ENCODE peak calls at places on chromosomes 11 and 22, in seven cellular contexts. One of them, this sample, is unnamed.

GRCh38 chr11:62128835-62129234 is 5.0 kb downstream of the INCENP start:
- DNase-seq in MM.1S: no peak
- DNase-seq in neural progenitor cell: no peak
- DNase-seq in PC-3: no peak
- DNase-seq in HCT116: no peak
- DNase-seq in OCI-LY7: no peak
- DNase-seq in hepatocyte: no peak
- DNase-seq in this sample: no peak

GRCh38 chr22:43377486-43377995 is 34.3 kb upstream of the MPPED1 start:
- DNase-seq in MM.1S: no peak
- DNase-seq in neural progenitor cell: no peak
- DNase-seq in PC-3: no peak
- DNase-seq in HCT116: no peak
- DNase-seq in OCI-LY7: no peak
- DNase-seq in hepatocyte: no peak
- DNase-seq in this sample: no peak

GRCh38 chr11:44014968-44015623 is 32.7 kb upstream of the ACCSL start:
- DNase-seq in MM.1S: no peak
- DNase-seq in neural progenitor cell: no peak
- DNase-seq in PC-3: no peak
- DNase-seq in HCT116: no peak
- DNase-seq in OCI-LY7: no peak
- DNase-seq in hepatocyte: no peak
- DNase-seq in this sample: no peak

GRCh38 chr11:3669742-3670183 is 1.4 kb downstream of the CHRNA10 start:
- DNase-seq in MM.1S: no peak
- DNase-seq in neural progenitor cell: no peak
- DNase-seq in PC-3: no peak
- DNase-seq in HCT116: no peak
- DNase-seq in OCI-LY7: no peak
- DNase-seq in hepatocyte: no peak
- DNase-seq in this sample: no peak

GRCh38 chr11:48025293-48025982 is 45.1 kb downstream of the PTPRJ start:
- DNase-seq in MM.1S: no peak
- DNase-seq in neural progenitor cell: peak
- DNase-seq in PC-3: no peak
- DNase-seq in HCT116: no peak
- DNase-seq in OCI-LY7: peak
- DNase-seq in hepatocyte: no peak
- DNase-seq in this sample: no peak

GRCh38 chr22:23418159-23418788 is 161.8 kb downstream of the IGLL1 start:
- DNase-seq in MM.1S: no peak
- DNase-seq in neural progenitor cell: peak
- DNase-seq in PC-3: no peak
- DNase-seq in HCT116: no peak
- DNase-seq in OCI-LY7: no peak
- DNase-seq in hepatocyte: no peak
- DNase-seq in this sample: no peak

GRCh38 chr11:24574461-24574860 is 77.6 kb downstream of the LUZP2 start:
- DNase-seq in MM.1S: no peak
- DNase-seq in neural progenitor cell: no peak
- DNase-seq in PC-3: no peak
- DNase-seq in HCT116: no peak
- DNase-seq in OCI-LY7: no peak
- DNase-seq in hepatocyte: no peak
- DNase-seq in this sample: no peak

GRCh38 chr22:47049078-47049609 is 286.7 kb downstream of the TBC1D22A start:
- DNase-seq in MM.1S: no peak
- DNase-seq in neural progenitor cell: no peak
- DNase-seq in PC-3: no peak
- DNase-seq in HCT116: no peak
- DNase-seq in OCI-LY7: no peak
- DNase-seq in hepatocyte: no peak
- DNase-seq in this sample: no peak

GRCh38 chr11:69356703-69357457 is 62.9 kb downstream of the MYEOV start:
- DNase-seq in MM.1S: no peak
- DNase-seq in neural progenitor cell: no peak
- DNase-seq in PC-3: no peak
- DNase-seq in HCT116: no peak
- DNase-seq in OCI-LY7: no peak
- DNase-seq in hepatocyte: no peak
- DNase-seq in this sample: no peak

GRCh38 chr11:73192272-73192671 is 25.8 kb upstream of the P2RY2 start:
- DNase-seq in MM.1S: no peak
- DNase-seq in neural progenitor cell: no peak
- DNase-seq in PC-3: peak
- DNase-seq in HCT116: peak
- DNase-seq in OCI-LY7: no peak
- DNase-seq in hepatocyte: no peak
- DNase-seq in this sample: no peak

GRCh38 chr11:130209128-130209932 is 49.7 kb downstream of the ST14 start:
- DNase-seq in MM.1S: no peak
- DNase-seq in neural progenitor cell: no peak
- DNase-seq in PC-3: no peak
- DNase-seq in HCT116: no peak
- DNase-seq in OCI-LY7: no peak
- DNase-seq in hepatocyte: no peak
- DNase-seq in this sample: no peak

GRCh38 chr22:38820021-38820420 is 23.8 kb downstream of the NPTXR start:
- DNase-seq in MM.1S: no peak
- DNase-seq in neural progenitor cell: no peak
- DNase-seq in PC-3: no peak
- DNase-seq in HCT116: no peak
- DNase-seq in OCI-LY7: no peak
- DNase-seq in hepatocyte: no peak
- DNase-seq in this sample: peak

GRCh38 chr22:37619991-37620390 is 11.4 kb downstream of the GGA1 start:
- DNase-seq in MM.1S: no peak
- DNase-seq in neural progenitor cell: no peak
- DNase-seq in PC-3: no peak
- DNase-seq in HCT116: no peak
- DNase-seq in OCI-LY7: no peak
- DNase-seq in hepatocyte: no peak
- DNase-seq in this sample: no peak

GRCh38 chr22:48959496-48959895 is 868.2 kb downstream of the BRD1 start:
- DNase-seq in MM.1S: no peak
- DNase-seq in neural progenitor cell: no peak
- DNase-seq in PC-3: no peak
- DNase-seq in HCT116: no peak
- DNase-seq in OCI-LY7: no peak
- DNase-seq in hepatocyte: no peak
- DNase-seq in this sample: no peak

GRCh38 chr11:9643751-9644150 is 20.1 kb upstream of the SWAP70 start:
- DNase-seq in MM.1S: no peak
- DNase-seq in neural progenitor cell: no peak
- DNase-seq in PC-3: no peak
- DNase-seq in HCT116: no peak
- DNase-seq in OCI-LY7: no peak
- DNase-seq in hepatocyte: no peak
- DNase-seq in this sample: no peak

GRCh38 chr22:48391171-48391711 is 1436.4 kb downstream of the BRD1 start:
- DNase-seq in MM.1S: no peak
- DNase-seq in neural progenitor cell: no peak
- DNase-seq in PC-3: no peak
- DNase-seq in HCT116: no peak
- DNase-seq in OCI-LY7: no peak
- DNase-seq in hepatocyte: no peak
- DNase-seq in this sample: no peak

GRCh38 chr11:12242071-12242672 is 131.8 kb downstream of the MICAL2 start:
- DNase-seq in MM.1S: no peak
- DNase-seq in neural progenitor cell: no peak
- DNase-seq in PC-3: no peak
- DNase-seq in HCT116: no peak
- DNase-seq in OCI-LY7: no peak
- DNase-seq in hepatocyte: no peak
- DNase-seq in this sample: peak

GRCh38 chr11:134663506-134664313 is 251.7 kb upstream of the B3GAT1 start:
- DNase-seq in MM.1S: no peak
- DNase-seq in neural progenitor cell: no peak
- DNase-seq in PC-3: no peak
- DNase-seq in HCT116: no peak
- DNase-seq in OCI-LY7: no peak
- DNase-seq in hepatocyte: no peak
- DNase-seq in this sample: no peak

GRCh38 chr11:101509911-101510310 is 73.9 kb downstream of the TRPC6 start:
- DNase-seq in MM.1S: no peak
- DNase-seq in neural progenitor cell: no peak
- DNase-seq in PC-3: no peak
- DNase-seq in HCT116: no peak
- DNase-seq in OCI-LY7: no peak
- DNase-seq in hepatocyte: peak
- DNase-seq in this sample: no peak

GRCh38 chr11:34926831-34927132 is 10.4 kb downstream of the PDHX start:
- DNase-seq in MM.1S: no peak
- DNase-seq in neural progenitor cell: no peak
- DNase-seq in PC-3: peak
- DNase-seq in HCT116: no peak
- DNase-seq in OCI-LY7: no peak
- DNase-seq in hepatocyte: no peak
- DNase-seq in this sample: no peak

GRCh38 chr11:100918551-100919500 is 210.8 kb downstream of the PGR start:
- DNase-seq in MM.1S: no peak
- DNase-seq in neural progenitor cell: peak
- DNase-seq in PC-3: peak
- DNase-seq in HCT116: no peak
- DNase-seq in OCI-LY7: no peak
- DNase-seq in hepatocyte: no peak
- DNase-seq in this sample: no peak

GRCh38 chr11:102172127-102172848 is 62.0 kb downstream of the YAP1 start:
- DNase-seq in MM.1S: no peak
- DNase-seq in neural progenitor cell: no peak
- DNase-seq in PC-3: peak
- DNase-seq in HCT116: no peak
- DNase-seq in OCI-LY7: no peak
- DNase-seq in hepatocyte: no peak
- DNase-seq in this sample: no peak

GRCh38 chr11:116651757-116652237 is 121.0 kb downstream of the BUD13 start:
- DNase-seq in MM.1S: no peak
- DNase-seq in neural progenitor cell: no peak
- DNase-seq in PC-3: no peak
- DNase-seq in HCT116: no peak
- DNase-seq in OCI-LY7: no peak
- DNase-seq in hepatocyte: no peak
- DNase-seq in this sample: no peak

GRCh38 chr11:117703209-117703608 is 93.8 kb downstream of the DSCAML1 start:
- DNase-seq in MM.1S: no peak
- DNase-seq in neural progenitor cell: peak
- DNase-seq in PC-3: no peak
- DNase-seq in HCT116: no peak
- DNase-seq in OCI-LY7: no peak
- DNase-seq in hepatocyte: no peak
- DNase-seq in this sample: no peak

GRCh38 chr11:19868871-19869270 is 156.2 kb downstream of the NAV2 start:
- DNase-seq in MM.1S: no peak
- DNase-seq in neural progenitor cell: no peak
- DNase-seq in PC-3: no peak
- DNase-seq in HCT116: no peak
- DNase-seq in OCI-LY7: no peak
- DNase-seq in hepatocyte: no peak
- DNase-seq in this sample: no peak

GRCh38 chr11:74847895-74848294 is 99.2 kb downstream of the RNF169 start:
- DNase-seq in MM.1S: no peak
- DNase-seq in neural progenitor cell: no peak
- DNase-seq in PC-3: no peak
- DNase-seq in HCT116: no peak
- DNase-seq in OCI-LY7: no peak
- DNase-seq in hepatocyte: no peak
- DNase-seq in this sample: no peak
- TF ChIP-seq EZH2phosphoT487 in MM.1S: no peak
- TF ChIP-seq EZH2phosphoT487 in neural progenitor cell: no peak
- TF ChIP-seq EZH2phosphoT487 in PC-3: no peak
- TF ChIP-seq EZH2phosphoT487 in HCT116: no peak
- TF ChIP-seq EZH2phosphoT487 in OCI-LY7: no peak
- TF ChIP-seq EZH2phosphoT487 in hepatocyte: no peak
- TF ChIP-seq EZH2phosphoT487 in this sample: no peak

GRCh38 chr22:27240298-27240885 is 561.2 kb downstream of the MN1 start:
- DNase-seq in MM.1S: no peak
- DNase-seq in neural progenitor cell: no peak
- DNase-seq in PC-3: no peak
- DNase-seq in HCT116: no peak
- DNase-seq in OCI-LY7: no peak
- DNase-seq in hepatocyte: no peak
- DNase-seq in this sample: no peak
- TF ChIP-seq EZH2phosphoT487 in MM.1S: no peak
- TF ChIP-seq EZH2phosphoT487 in neural progenitor cell: no peak
- TF ChIP-seq EZH2phosphoT487 in PC-3: no peak
- TF ChIP-seq EZH2phosphoT487 in HCT116: no peak
- TF ChIP-seq EZH2phosphoT487 in OCI-LY7: no peak
- TF ChIP-seq EZH2phosphoT487 in hepatocyte: no peak
- TF ChIP-seq EZH2phosphoT487 in this sample: no peak

GRCh38 chr11:45102810-45103621 is 43.4 kb upstream of the PRDM11 start:
- DNase-seq in MM.1S: peak
- DNase-seq in neural progenitor cell: peak
- DNase-seq in PC-3: peak
- DNase-seq in HCT116: peak
- DNase-seq in OCI-LY7: peak
- DNase-seq in hepatocyte: peak
- DNase-seq in this sample: peak
- TF ChIP-seq EZH2phosphoT487 in MM.1S: no peak
- TF ChIP-seq EZH2phosphoT487 in neural progenitor cell: no peak
- TF ChIP-seq EZH2phosphoT487 in PC-3: no peak
- TF ChIP-seq EZH2phosphoT487 in HCT116: no peak
- TF ChIP-seq EZH2phosphoT487 in OCI-LY7: no peak
- TF ChIP-seq EZH2phosphoT487 in hepatocyte: no peak
- TF ChIP-seq EZH2phosphoT487 in this sample: no peak

GRCh38 chr11:109077340-109077927 is 344.6 kb upstream of the C11orf87 start:
- DNase-seq in MM.1S: peak
- DNase-seq in neural progenitor cell: no peak
- DNase-seq in PC-3: no peak
- DNase-seq in HCT116: no peak
- DNase-seq in OCI-LY7: no peak
- DNase-seq in hepatocyte: no peak
- DNase-seq in this sample: peak

GRCh38 chr11:109073032-109073822 is 348.8 kb upstream of the C11orf87 start:
- DNase-seq in MM.1S: peak
- DNase-seq in neural progenitor cell: no peak
- DNase-seq in PC-3: no peak
- DNase-seq in HCT116: no peak
- DNase-seq in OCI-LY7: no peak
- DNase-seq in hepatocyte: no peak
- DNase-seq in this sample: no peak

GRCh38 chr11:109071712-109072524 is 350.1 kb upstream of the C11orf87 start:
- DNase-seq in MM.1S: peak
- DNase-seq in neural progenitor cell: no peak
- DNase-seq in PC-3: peak
- DNase-seq in HCT116: no peak
- DNase-seq in OCI-LY7: no peak
- DNase-seq in hepatocyte: no peak
- DNase-seq in this sample: no peak

GRCh38 chr11:109075976-109076375 is 346.0 kb upstream of the C11orf87 start:
- DNase-seq in MM.1S: no peak
- DNase-seq in neural progenitor cell: no peak
- DNase-seq in PC-3: no peak
- DNase-seq in HCT116: no peak
- DNase-seq in OCI-LY7: no peak
- DNase-seq in hepatocyte: peak
- DNase-seq in this sample: no peak

DNA sequence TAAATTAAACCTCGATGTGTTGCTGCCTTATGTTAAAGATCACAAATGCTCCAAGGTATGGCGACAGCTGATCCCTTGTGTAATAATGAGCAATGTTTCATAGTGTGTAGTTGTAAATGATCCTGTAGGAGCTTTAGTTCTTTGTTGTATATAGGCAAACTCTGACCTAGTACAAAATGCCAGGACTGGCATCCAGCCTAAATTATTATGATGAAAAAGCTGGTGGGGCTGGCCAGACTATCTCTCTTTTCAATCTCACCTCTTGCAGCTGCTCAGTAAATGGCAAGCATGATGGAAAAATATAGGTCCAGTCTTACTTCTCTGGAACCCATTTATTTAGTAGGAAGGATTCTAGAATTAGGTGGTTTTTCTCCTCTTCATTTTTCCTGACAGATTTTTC is 345.1 kb upstream of the C11orf87 start:
- DNase-seq in MM.1S: no peak
- DNase-seq in neural progenitor cell: no peak
- DNase-seq in PC-3: peak
- DNase-seq in HCT116: no peak
- DNase-seq in OCI-LY7: no peak
- DNase-seq in hepatocyte: no peak
- DNase-seq in this sample: no peak
- TF ChIP-seq EZH2phosphoT487 in MM.1S: no peak
- TF ChIP-seq EZH2phosphoT487 in neural progenitor cell: no peak
- TF ChIP-seq EZH2phosphoT487 in PC-3: no peak
- TF ChIP-seq EZH2phosphoT487 in HCT116: no peak
- TF ChIP-seq EZH2phosphoT487 in OCI-LY7: no peak
- TF ChIP-seq EZH2phosphoT487 in hepatocyte: no peak
- TF ChIP-seq EZH2phosphoT487 in this sample: no peak